ENCODE peak calls at places on chromosomes 16 and 17, in seven cellular contexts. U, R, Q, B, N, W and E are unnamed samples.

GRCh38 chr17:35087731-35088646 is 24.5 kb upstream of the RFFL start:
- DNase-seq in R (peak; percentile 69), Q (no peak), N (no peak), U (peak; percentile 75), B (no peak), W (peak; percentile 49), E (peak; percentile 82)

GRCh38 chr17:7179317-7180254 is at the start of gene ASGR1:
- DNase-seq in B (no peak), U (no peak), N (no peak), R (no peak), Q (no peak), W (peak; percentile 96), E (peak; percentile 63)

GRCh38 chr17:42780816-42781638 is 617 bp downstream of the WNK4 start:
- DNase-seq in U (no peak), R (no peak), N (no peak), B (no peak), W (no peak), Q (no peak), E (no peak)

GRCh38 chr17:40023590-40024292 is 8.5 kb downstream of the CSF3 start:
- DNase-seq in W (no peak), N (no peak), U (no peak), R (no peak), B (no peak), Q (no peak), E (peak; percentile 67)

GRCh38 chr17:82272495-82273326 is 789 bp downstream of the CSNK1D start:
- DNase-seq in R (peak; percentile 92), Q (no peak), B (no peak), N (no peak), W (no peak), U (no peak), E (no peak)

GRCh38 chr17:31820691-31821435 is 38.2 kb downstream of the COPRS start:
- DNase-seq in U (no peak), N (no peak), B (no peak), W (no peak), R (no peak), Q (no peak), E (no peak)

GRCh38 chr17:40551091-40551873 is 14.0 kb downstream of the CCR7 start:
- DNase-seq in R (no peak), B (peak; percentile 95), N (no peak), U (peak; percentile 99), Q (peak; percentile 70), W (peak; percentile 100), E (peak; percentile 95)

GRCh38 chr16:31006086-31006385 is 4.4 kb downstream of the STX1B start:
- DNase-seq in U (no peak), R (peak; percentile 5), B (no peak), Q (no peak), W (no peak), N (no peak), E (no peak)

GRCh38 chr17:49698005-49698404 is 9.8 kb downstream of the SLC35B1 start:
- DNase-seq in U (no peak), R (no peak), Q (no peak), N (no peak), B (no peak), W (no peak), E (no peak)

GRCh38 chr17:17499402-17500145 is 3.4 kb upstream of the RASD1 start:
- DNase-seq in Q (no peak), R (no peak), U (no peak), W (no peak), N (no peak), B (no peak), E (no peak)

GRCh38 chr16:15575293-15576049 is 67.5 kb downstream of the MARF1 start:
- DNase-seq in R (no peak), B (no peak), N (no peak), Q (no peak), W (peak; percentile 90), U (no peak), E (no peak)

GRCh38 chr17:30524847-30525246 is 47.6 kb downstream of the GOSR1 start:
- DNase-seq in W (no peak), B (no peak), U (no peak), N (no peak), Q (no peak), R (no peak), E (no peak)

GRCh38 chr17:67378444-67379250 is 1.6 kb downstream of the PITPNC1 start:
- DNase-seq in U (peak; percentile 75), B (peak; percentile 96), N (no peak), R (peak; percentile 94), W (peak; percentile 72), Q (peak; percentile 50), E (peak; percentile 85)

GRCh38 chr17:42200702-42201101 is 6.4 kb upstream of the GHDC start:
- DNase-seq in N (no peak), R (peak; percentile 82), B (peak; percentile 64), U (no peak), W (no peak), Q (no peak), E (no peak)

GRCh38 chr16:80526418-80527061 is 14.3 kb upstream of the DYNLRB2 start:
- DNase-seq in B (no peak), Q (no peak), W (peak; percentile 60), N (no peak), U (peak; percentile 62), R (peak; percentile 49), E (no peak)

GRCh38 chr17:2510559-2510958 is 1.1 kb downstream of the METTL16 start:
- DNase-seq in W (no peak), Q (no peak), U (no peak), N (no peak), R (no peak), B (no peak), E (no peak)

GRCh38 chr17:2508035-2508434 is 3.7 kb downstream of the METTL16 start:
- DNase-seq in Q (no peak), U (no peak), W (no peak), B (no peak), N (no peak), R (no peak), E (no peak)

GRCh38 chr17:2511138-2511461 is 588 bp downstream of the METTL16 start:
- DNase-seq in Q (no peak), R (no peak), U (no peak), B (no peak), N (no peak), W (no peak), E (no peak)

GRCh38 chr17:2517539-2517938 is 5.9 kb upstream of the METTL16 start:
- DNase-seq in Q (no peak), R (no peak), B (no peak), W (no peak), N (no peak), U (no peak), E (peak; percentile 3)

GRCh38 chr17:2511462-2512369 is at the start of gene METTL16:
- DNase-seq in N (peak; percentile 84), B (peak; percentile 99), W (peak; percentile 97), R (peak; percentile 93), U (peak; percentile 99), Q (peak; percentile 96), E (peak; percentile 99)
- TF ChIP-seq EP300 in N (no peak), B (no peak), W (no peak), R (no peak), U (no peak), Q (peak; percentile 91), E (no peak)

GRCh38 chr17:66276328-66276937 is 26.0 kb upstream of the PRKCA start:
- DNase-seq in W (peak; percentile 59), N (no peak), Q (no peak), R (no peak), U (peak; percentile 58), B (no peak), E (no peak)
- TF ChIP-seq EP300 in W (no peak), N (no peak), Q (no peak), R (no peak), U (peak; percentile 28), B (no peak), E (no peak)

DNA sequence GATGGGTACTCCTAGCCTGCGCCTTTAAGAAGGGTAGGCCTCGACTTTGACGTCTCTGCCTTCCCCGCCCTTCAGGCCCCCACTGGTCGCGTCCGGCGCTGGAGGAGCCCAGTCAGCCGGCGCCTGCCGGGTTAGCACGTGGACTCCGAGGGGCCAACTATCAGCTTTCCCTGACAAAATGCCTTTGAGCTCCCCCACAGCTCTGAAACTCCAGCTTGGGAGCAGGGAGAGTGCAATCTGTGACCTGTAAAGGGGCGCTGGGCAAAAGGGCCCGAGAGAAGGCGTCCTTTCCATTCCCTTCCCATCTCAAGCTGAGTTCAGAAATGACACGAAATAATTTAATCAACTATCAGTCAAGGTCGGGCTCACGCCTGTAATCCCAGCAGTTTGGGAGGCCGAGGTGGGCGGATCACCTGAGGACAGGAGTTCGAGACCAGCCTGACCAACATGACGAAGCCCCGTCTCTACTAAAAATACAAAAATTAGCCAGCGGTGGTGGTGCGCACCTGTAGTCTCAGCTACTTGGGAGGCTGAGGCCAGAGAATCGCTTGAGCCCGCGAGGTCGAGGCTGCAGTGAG is 2.3 kb upstream of the SLC25A39 start:
- DNase-seq in W (peak; percentile 95), B (peak; percentile 99), U (peak; percentile 99), R (peak; percentile 94), N (peak; percentile 86), Q (peak; percentile 90), E (peak; percentile 99)
- TF ChIP-seq EP300 in W (no peak), B (no peak), U (no peak), R (peak; percentile 19), N (no peak), Q (peak; percentile 92), E (no peak)

GRCh38 chr16:71894921-71895678 is at the start of gene IST1:
- DNase-seq in R (peak; percentile 98), W (peak; percentile 96), Q (peak; percentile 96), U (peak; percentile 99), N (peak; percentile 88), B (peak; percentile 99), E (peak; percentile 99)
- TF ChIP-seq EP300 in R (peak; percentile 24), W (peak; percentile 77), Q (peak; percentile 98), U (peak; percentile 21), N (no peak), B (no peak), E (no peak)

GRCh38 chr17:44820631-44821196 is 9.4 kb downstream of the GJC1 start:
- DNase-seq in W (peak; percentile 36), Q (no peak), B (no peak), N (no peak), U (peak; percentile 67), R (no peak), E (peak; percentile 59)
- TF ChIP-seq EP300 in W (no peak), Q (no peak), B (no peak), N (no peak), U (no peak), R (no peak), E (no peak)

DNA sequence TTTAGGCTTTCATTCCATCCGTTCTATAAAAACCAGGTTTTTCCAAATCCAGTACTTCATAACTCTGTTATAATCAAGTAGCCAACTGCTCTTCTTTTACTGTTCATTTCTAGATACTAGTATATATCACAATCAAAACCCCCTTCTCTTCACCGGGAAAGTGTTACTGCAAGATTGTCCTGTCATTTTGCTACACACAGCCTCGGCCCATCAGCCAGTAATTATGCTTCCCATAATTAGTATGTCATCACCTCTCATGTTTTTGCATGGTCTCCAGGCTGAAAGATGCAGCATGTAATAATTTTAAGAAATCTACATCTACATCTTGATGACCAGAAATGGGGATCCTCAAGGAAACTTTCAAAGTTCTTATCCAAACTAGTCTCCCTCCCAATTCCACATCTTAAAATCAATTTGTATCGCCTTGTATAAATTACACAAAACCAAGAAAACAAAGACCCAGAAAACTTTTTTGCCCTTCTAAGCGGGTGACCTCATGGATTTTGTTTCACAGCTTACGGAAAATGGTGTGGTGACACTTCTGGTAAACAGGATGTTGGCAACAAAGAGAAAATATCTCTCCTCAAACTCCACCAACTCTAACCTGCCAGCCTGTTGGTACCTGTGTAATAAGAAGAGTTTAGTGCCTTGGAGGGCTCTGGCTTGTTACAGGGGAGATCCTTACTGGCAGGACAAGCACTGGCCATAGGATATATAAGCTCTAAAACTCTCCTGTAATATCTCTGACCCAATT is 9.3 kb downstream of the TACO1 start:
- DNase-seq in U (no peak), Q (no peak), W (no peak), N (no peak), B (no peak), R (no peak), E (no peak)
- TF ChIP-seq EP300 in U (no peak), Q (no peak), W (no peak), N (no peak), B (no peak), R (no peak), E (no peak)